ENCODE peak calls at places on chromosomes 3 and 15, in eight cellular contexts. B is KG1; J is RWPE1; I is retina; L is stimulated activated CD8-positive, alpha-beta memory T cell treated with anti-CD3 and anti-CD28 coated beads, Interleukin-4, amount 100 ng/mL, for 4 hours; T is mucosa of gallbladder; D is astrocyte of the cerebellum; W is ACHN. M is an unnamed sample.

GRCh38 chr3:270688-271087 is 74.1 kb downstream of the CHL1 start:
- DNase-seq in B (no peak), J (no peak), I (no peak), L (no peak), T (no peak), D (no peak), W (no peak), M (no peak)

GRCh38 chr3:13451301-13451673 is 28.8 kb upstream of the HDAC11 start:
- DNase-seq in B (no peak), J (no peak), I (no peak), L (no peak), T (peak), D (no peak), W (peak), M (no peak)

GRCh38 chr3:133408961-133409360 is 9.1 kb downstream of the BFSP2 start:
- DNase-seq in B (no peak), J (no peak), I (no peak), L (no peak), T (no peak), D (peak), W (peak), M (no peak)

GRCh38 chr3:114439279-114439678 is 145.5 kb downstream of the TIGIT start:
- DNase-seq in B (no peak), J (no peak), I (no peak), L (no peak), T (no peak), D (no peak), W (no peak), M (no peak)

GRCh38 chr3:127651516-127652172 is 21.1 kb upstream of the ABTB1 start:
- DNase-seq in B (no peak), J (no peak), I (peak), L (no peak), T (no peak), D (no peak), W (no peak), M (no peak)

GRCh38 chr15:101143321-101143720 is 108.5 kb downstream of the CHSY1 start:
- DNase-seq in B (no peak), J (no peak), I (no peak), L (no peak), T (no peak), D (no peak), W (no peak), M (no peak)

GRCh38 chr3:182829761-182830405 is 36.6 kb downstream of the ATP11B start:
- DNase-seq in B (no peak), J (peak), I (no peak), L (no peak), T (no peak), D (no peak), W (no peak), M (no peak)

GRCh38 chr15:99999282-100000070 is 266.2 kb upstream of the LYSMD4 start:
- DNase-seq in B (no peak), J (no peak), I (no peak), L (no peak), T (no peak), D (no peak), W (no peak), M (no peak)

GRCh38 chr3:52190294-52190841 is 7.6 kb upstream of the ALAS1 start:
- DNase-seq in B (no peak), J (no peak), I (no peak), L (no peak), T (no peak), D (peak), W (no peak), M (no peak)

GRCh38 chr3:148075829-148076716 is 621.6 kb upstream of the AGTR1 start:
- DNase-seq in B (no peak), J (peak), I (peak), L (no peak), T (peak), D (peak), W (peak), M (peak)

GRCh38 chr3:139764936-139765335 is 87.2 kb upstream of the NMNAT3 start:
- DNase-seq in B (no peak), J (no peak), I (no peak), L (no peak), T (no peak), D (peak), W (peak), M (no peak)

GRCh38 chr15:95108673-95109072 is 877.3 kb downstream of the MCTP2 start:
- DNase-seq in B (no peak), J (no peak), I (no peak), L (no peak), T (no peak), D (no peak), W (no peak), M (no peak)

GRCh38 chr15:100433304-100433703 is 91.5 kb upstream of the ADAMTS17 start:
- DNase-seq in B (no peak), J (peak), I (no peak), L (no peak), T (no peak), D (no peak), W (no peak), M (no peak)

GRCh38 chr15:39429898-39430357 is 151.0 kb upstream of the THBS1 start:
- DNase-seq in B (no peak), J (peak), I (no peak), L (no peak), T (no peak), D (peak), W (no peak), M (no peak)

GRCh38 chr15:89749951-89750559 is 994 bp downstream of the MESP1 start:
- DNase-seq in B (no peak), J (no peak), I (peak), L (no peak), T (no peak), D (no peak), W (peak), M (no peak)

GRCh38 chr15:70029297-70029701 is 68.4 kb downstream of the TLE3 start:
- DNase-seq in B (no peak), J (no peak), I (peak), L (no peak), T (no peak), D (no peak), W (no peak), M (no peak)

GRCh38 chr3:172846706-172847105 is 96.2 kb downstream of the ECT2 start:
- DNase-seq in B (no peak), J (peak), I (peak), L (no peak), T (no peak), D (peak), W (peak), M (no peak)

GRCh38 chr15:99434506-99435137 is 131.2 kb upstream of the MEF2A start:
- DNase-seq in B (no peak), J (no peak), I (no peak), L (no peak), T (no peak), D (no peak), W (no peak), M (no peak)

GRCh38 chr3:117820900-117821299 is 1111.3 kb downstream of the TUSC7 start:
- DNase-seq in B (no peak), J (peak), I (no peak), L (no peak), T (no peak), D (peak), W (no peak), M (no peak)

GRCh38 chr15:74653426-74654082 is 37.9 kb downstream of the CLK3 start:
- DNase-seq in B (no peak), J (peak), I (no peak), L (no peak), T (peak), D (peak), W (peak), M (no peak)

GRCh38 chr3:170076715-170077238 is 39.0 kb downstream of the GPR160 start:
- DNase-seq in B (no peak), J (no peak), I (no peak), L (no peak), T (no peak), D (peak), W (peak), M (no peak)

GRCh38 chr15:25774871-25775270 is 88.3 kb downstream of the ATP10A start:
- DNase-seq in B (no peak), J (no peak), I (no peak), L (no peak), T (no peak), D (no peak), W (no peak), M (no peak)

GRCh38 chr15:60798821-60799220 is 319.9 kb upstream of the ICE2 start:
- DNase-seq in B (no peak), J (peak), I (no peak), L (no peak), T (no peak), D (peak), W (no peak), M (no peak)

GRCh38 chr3:178439504-178439903 is 96.7 kb upstream of the KCNMB2 start:
- DNase-seq in B (no peak), J (peak), I (no peak), L (no peak), T (no peak), D (peak), W (peak), M (peak)

GRCh38 chr3:160856450-160856849 is 100.4 kb downstream of the PPM1L start:
- DNase-seq in B (no peak), J (no peak), I (no peak), L (no peak), T (no peak), D (no peak), W (no peak), M (no peak)

GRCh38 chr15:70451861-70452653 is 311.3 kb downstream of the UACA start:
- DNase-seq in B (no peak), J (no peak), I (peak), L (no peak), T (no peak), D (no peak), W (no peak), M (peak)

GRCh38 chr15:85793641-85794597 is 806 bp downstream of the KLHL25 start:
- DNase-seq in B (no peak), J (peak), I (peak), L (peak), T (no peak), D (no peak), W (peak), M (peak)

GRCh38 chr3:106348142-106348690 is 479.4 kb upstream of the CBLB start:
- DNase-seq in B (no peak), J (no peak), I (no peak), L (no peak), T (no peak), D (no peak), W (no peak), M (no peak)

GRCh38 chr3:156831006-156831405 is 4.9 kb downstream of the LEKR1 start:
- DNase-seq in B (no peak), J (no peak), I (no peak), L (no peak), T (no peak), D (no peak), W (no peak), M (peak)

GRCh38 chr3:152968388-152969024 is 133.6 kb downstream of the P2RY1 start:
- DNase-seq in B (no peak), J (peak), I (no peak), L (no peak), T (peak), D (no peak), W (no peak), M (no peak)

M was measured in GM23338.